ENCODE peak calls at places on chromosomes 1 and 21, in eight cellular contexts. E is esophagus squamous epithelium, A is fibroblast of mammary gland, B is epithelial cell of proximal tubule, M is Peyer's patch, Y is choroid plexus epithelial cell, N is astrocyte, J is foreskin fibroblast. Z is an unnamed sample.

GRCh38 chr1:176225911-176226310 is 18.8 kb upstream of the COP1 start:
- DNase-seq in J (no peak), Y (no peak), M (no peak), E (no peak), B (no peak), N (no peak), A (no peak), Z (no peak)

GRCh38 chr1:10604966-10605365 is 130.2 kb downstream of the PEX14 start:
- DNase-seq in Y (no peak), J (no peak), M (no peak), E (no peak), B (no peak), N (no peak), A (no peak), Z (no peak)

GRCh38 chr1:172976222-172977041 is 74.3 kb downstream of the TNFSF18 start:
- DNase-seq in A (peak), E (no peak), Y (peak), M (no peak), N (peak), B (peak), J (peak), Z (peak)

GRCh38 chr1:225651872-225652725 is 824 bp downstream of the ENAH start:
- DNase-seq in A (peak), B (no peak), J (no peak), N (peak), Y (peak), M (no peak), E (no peak), Z (peak)

GRCh38 chr1:154190550-154190949 is 1.4 kb downstream of the TPM3 start:
- DNase-seq in A (peak), J (peak), E (no peak), Y (peak), N (no peak), B (no peak), M (no peak), Z (peak)

GRCh38 chr1:40435471-40435870 is 14.8 kb upstream of the ZFP69B start:
- DNase-seq in B (no peak), J (no peak), A (peak), N (peak), Y (peak), E (no peak), M (no peak), Z (peak)

GRCh38 chr1:242016518-242016917 is 17.6 kb upstream of the MAP1LC3C start:
- DNase-seq in A (peak), B (no peak), N (no peak), E (no peak), M (no peak), J (no peak), Y (no peak), Z (no peak)

GRCh38 chr1:116820362-116820761 is 66.1 kb downstream of the CD2 start:
- DNase-seq in M (no peak), A (peak), Y (peak), E (no peak), N (peak), J (peak), B (peak), Z (peak)

GRCh38 chr1:227428803-227429202 is 110.5 kb upstream of the CDC42BPA start:
- DNase-seq in E (no peak), M (no peak), J (no peak), B (no peak), A (peak), Y (peak), N (peak), Z (no peak)

GRCh38 chr1:41239988-41240610 is 2.0 kb downstream of the SCMH1 start:
- DNase-seq in A (peak), M (no peak), Y (peak), B (peak), N (peak), E (no peak), J (peak), Z (peak)

GRCh38 chr1:68819190-68819829 is 322.4 kb upstream of the DEPDC1 start:
- DNase-seq in J (no peak), B (no peak), E (no peak), N (peak), M (no peak), A (peak), Y (peak), Z (peak)

GRCh38 chr21:36188937-36189336 is 32.3 kb downstream of the DOP1B start:
- DNase-seq in E (no peak), N (no peak), M (no peak), J (no peak), A (no peak), Y (no peak), B (no peak), Z (no peak)

GRCh38 chr1:7117599-7118281 is 332.5 kb downstream of the CAMTA1 start:
- DNase-seq in A (peak), N (peak), Y (peak), B (peak), E (no peak), J (peak), M (no peak), Z (peak)

GRCh38 chr1:175885247-175885646 is 141.9 kb upstream of the TNR start:
- DNase-seq in M (no peak), A (no peak), N (peak), J (no peak), Y (peak), B (no peak), E (no peak), Z (peak)

GRCh38 chr1:110542730-110543129 is 23.8 kb upstream of the KCNA10 start:
- DNase-seq in N (peak), B (no peak), J (peak), E (no peak), M (no peak), Y (peak), A (peak), Z (peak)

GRCh38 chr1:243420369-243420768 is 164.5 kb downstream of the SDCCAG8 start:
- DNase-seq in B (no peak), Y (no peak), J (no peak), M (no peak), E (no peak), N (no peak), A (no peak), Z (no peak)

GRCh38 chr1:109501644-109502367 is 7.7 kb downstream of the AMIGO1 start:
- DNase-seq in N (no peak), M (no peak), B (no peak), J (no peak), E (no peak), A (no peak), Y (no peak), Z (no peak)

GRCh38 chr1:244163131-244163530 is 112.0 kb downstream of the ZBTB18 start:
- DNase-seq in E (no peak), Y (peak), A (peak), B (no peak), J (peak), N (peak), M (no peak), Z (no peak)

GRCh38 chr1:66576645-66577044 is 42.7 kb downstream of the SGIP1 start:
- DNase-seq in Y (peak), B (no peak), J (no peak), A (peak), E (no peak), M (no peak), N (peak), Z (peak)

GRCh38 chr1:204073837-204074273 is 940 bp downstream of the SOX13 start:
- DNase-seq in N (no peak), E (no peak), A (peak), M (no peak), Y (peak), B (no peak), J (no peak), Z (peak)
- H3K4me3 ChIP-seq in N (peak), E (peak), A (peak), M (peak), Y (peak), B (peak), J (peak), Z (peak)

GRCh38 chr21:43719748-43720538 is 1.0 kb downstream of the PDXK start:
- DNase-seq in M (peak), J (no peak), E (no peak), Y (no peak), B (no peak), A (no peak), N (no peak), Z (no peak)

GRCh38 chr21:43717967-43718871 is 710 bp upstream of the PDXK start:
- DNase-seq in N (no peak), E (no peak), B (no peak), Y (no peak), M (no peak), A (no peak), J (no peak), Z (no peak)

GRCh38 chr21:43720539-43721224 is 1.8 kb downstream of the PDXK start:
- DNase-seq in N (no peak), E (no peak), A (no peak), B (no peak), Y (no peak), J (no peak), M (no peak), Z (no peak)

GRCh38 chr21:43717166-43717853 is 1.6 kb upstream of the PDXK start:
- DNase-seq in J (no peak), M (no peak), B (no peak), E (no peak), Y (no peak), A (no peak), N (no peak), Z (no peak)

GRCh38 chr21:43718872-43719747 is at the start of gene PDXK:
- DNase-seq in J (peak), N (peak), B (no peak), A (peak), Y (peak), M (peak), E (no peak), Z (peak)
- TF ChIP-seq CTCF in J (no peak), N (no peak), B (no peak), A (no peak), Y (peak), M (no peak), E (no peak), Z (no peak)

GRCh38 chr21:38793926-38794713 is 11.6 kb upstream of the ETS2 start:
- DNase-seq in N (no peak), B (no peak), Y (no peak), A (no peak), J (no peak), M (no peak), E (no peak), Z (no peak)

GRCh38 chr21:38795475-38795874 is 10.3 kb upstream of the ETS2 start:
- DNase-seq in J (no peak), M (no peak), Y (no peak), A (no peak), E (no peak), N (no peak), B (no peak), Z (no peak)

GRCh38 chr21:38794978-38795377 is 10.8 kb upstream of the ETS2 start:
- DNase-seq in B (no peak), Y (no peak), E (no peak), A (no peak), M (peak), J (no peak), N (no peak), Z (no peak)

GRCh38 chr21:38790961-38791360 is 14.8 kb upstream of the ETS2 start:
- DNase-seq in M (no peak), E (no peak), B (no peak), A (no peak), J (no peak), Y (no peak), N (no peak), Z (no peak)

DNA sequence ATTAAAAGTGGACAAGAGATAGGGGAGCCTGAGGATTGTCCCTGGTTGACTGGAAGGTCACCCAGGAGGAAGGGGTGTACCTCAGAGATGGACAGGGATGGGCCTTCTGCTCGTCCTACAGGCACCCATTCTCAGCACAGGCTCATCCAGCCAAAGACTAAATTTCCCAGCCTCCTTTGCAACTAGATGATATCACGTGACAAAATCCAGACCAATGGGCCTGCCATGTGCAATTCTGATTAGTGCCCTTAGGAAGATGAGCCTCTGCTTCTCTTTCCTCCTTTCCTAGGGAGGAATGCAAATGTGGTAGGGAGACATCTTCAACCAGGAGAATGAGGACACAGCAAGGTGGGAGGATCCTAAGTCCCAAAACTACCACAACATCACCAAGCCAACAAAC is 12.7 kb upstream of the ETS2 start:
- DNase-seq in N (no peak), J (no peak), A (no peak), E (no peak), Y (no peak), B (no peak), M (no peak), Z (no peak)
- H3K4me3 ChIP-seq in N (no peak), J (no peak), A (no peak), E (no peak), Y (no peak), B (no peak), M (no peak), Z (no peak)

GRCh38 chr1:111988377-111988742 is 1.1 kb downstream of the KCND3 start:
- DNase-seq in A (no peak), E (no peak), Y (no peak), B (no peak), J (no peak), N (no peak), M (no peak), Z (no peak)

GRCh38 chr1:111989531-111990025 is at the start of gene KCND3:
- DNase-seq in B (no peak), A (peak), M (peak), J (peak), Y (peak), N (no peak), E (no peak), Z (no peak)

GRCh38 chr1:111988743-111989453 is 570 bp downstream of the KCND3 start:
- DNase-seq in Y (no peak), J (no peak), E (no peak), N (no peak), M (no peak), B (no peak), A (no peak), Z (no peak)

GRCh38 chr1:111990026-111990877 is 784 bp upstream of the KCND3 start:
- DNase-seq in M (peak), Y (no peak), J (peak), B (no peak), A (no peak), N (no peak), E (no peak), Z (no peak)

DNA sequence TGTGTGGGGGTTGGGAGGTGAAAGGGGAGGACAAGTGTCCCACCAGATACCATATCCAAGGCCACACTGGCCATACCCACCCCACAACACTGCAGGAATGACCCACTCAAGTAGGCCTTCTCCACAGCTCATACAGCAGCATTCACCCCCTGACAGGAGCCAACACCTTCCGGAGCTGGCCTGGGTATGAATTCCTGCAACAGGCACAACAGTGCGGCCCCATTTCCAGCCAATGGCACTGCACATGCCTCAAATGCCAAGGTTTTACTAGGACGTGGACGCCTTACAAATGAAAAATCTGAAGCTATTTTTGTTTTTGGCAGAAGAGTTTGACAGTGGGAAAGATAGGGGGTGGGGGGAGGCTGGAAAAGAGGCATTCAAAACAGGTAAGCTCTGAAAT is 2.0 kb downstream of the KCND3 start:
- DNase-seq in J (no peak), M (no peak), Y (no peak), A (no peak), E (no peak), B (no peak), N (no peak), Z (no peak)
- TF ChIP-seq CTCF in J (no peak), M (no peak), Y (no peak), A (no peak), E (no peak), B (no peak), N (no peak), Z (no peak)

DNA sequence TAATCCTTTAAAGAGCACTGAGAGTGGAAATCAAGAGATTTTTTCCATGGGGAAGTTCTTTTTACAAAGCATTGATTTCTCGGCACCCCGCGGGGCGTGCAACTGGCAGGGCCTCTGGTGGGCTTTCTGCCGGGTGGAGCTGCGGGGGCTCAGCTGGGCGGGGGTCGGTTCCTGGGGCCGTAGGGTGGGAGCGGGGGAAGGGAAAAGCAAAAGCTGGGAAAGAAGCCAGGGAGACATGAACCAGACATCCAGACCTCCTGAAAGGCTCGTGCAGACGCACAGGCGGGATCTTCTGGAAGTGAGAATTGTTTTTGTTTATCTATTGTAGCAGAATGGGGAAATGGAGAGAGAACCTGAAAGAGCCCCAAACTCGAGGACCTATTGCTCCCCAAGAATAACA is 235.2 kb downstream of the FAM72C start:
- DNase-seq in J (no peak), M (no peak), N (no peak), E (no peak), B (no peak), A (no peak), Y (no peak), Z (no peak)
- H3K4me3 ChIP-seq in J (no peak), M (no peak), N (no peak), E (no peak), B (peak), A (peak), Y (no peak), Z (no peak)

Z was measured in fibroblast of the aortic adventitia.